ENCODE peak calls at places on chromosomes 2 and 18, in seven cellular contexts. V, G, D, S, N, J and Q are unnamed samples.
A peak's percentile ranks its signal among the peaks of the same experiment; 100 is the strongest.

GRCh38 chr2:196063773-196064172 is 4.9 kb downstream of the DNAH7 start:
- DNase-seq in J (no peak), D (no peak), S (no peak), N (no peak), V (no peak), G (no peak), Q (no peak)

GRCh38 chr2:70374616-70375015 is 72.7 kb upstream of the FAM136A start:
- DNase-seq in J (no peak), N (no peak), G (no peak), V (no peak), D (no peak), S (peak; percentile 42), Q (no peak)

GRCh38 chr2:68320118-68320641 is 431 bp upstream of the CNRIP1 start:
- DNase-seq in D (peak; percentile 66), G (no peak), N (no peak), S (peak; percentile 52), J (no peak), V (peak; percentile 30), Q (no peak)

GRCh38 chr2:1728821-1729220 is 15.5 kb downstream of the PXDN start:
- DNase-seq in S (no peak), D (peak; percentile 72), N (no peak), V (no peak), J (no peak), G (no peak), Q (peak; percentile 79)

GRCh38 chr18:74414951-74415515 is 42.1 kb downstream of the DIPK1C start:
- DNase-seq in N (no peak), S (peak; percentile 37), J (no peak), G (no peak), V (no peak), D (no peak), Q (no peak)

GRCh38 chr2:23524261-23524706 is 139.3 kb downstream of the KLHL29 start:
- DNase-seq in S (no peak), G (no peak), N (no peak), J (peak; percentile 83), D (no peak), V (no peak), Q (peak; percentile 88)

GRCh38 chr2:201777043-201777442 is 3.7 kb downstream of the ALS2 start:
- DNase-seq in D (no peak), G (no peak), J (no peak), N (no peak), V (no peak), S (no peak), Q (no peak)

GRCh38 chr18:27473359-27473758 is 288.3 kb upstream of the CHST9 start:
- DNase-seq in J (no peak), G (no peak), V (no peak), D (no peak), S (no peak), N (no peak), Q (no peak)

GRCh38 chr2:24124003-24124585 is 825 bp downstream of the FAM228B start:
- DNase-seq in S (no peak), G (no peak), V (no peak), J (no peak), D (peak; percentile 59), N (no peak), Q (no peak)

GRCh38 chr18:36917907-36918306 is 89.0 kb downstream of the KIAA1328 start:
- DNase-seq in G (no peak), V (no peak), J (no peak), S (no peak), N (no peak), D (no peak), Q (no peak)

GRCh38 chr18:50194623-50195532 is at the start of gene MYO5B:
- DNase-seq in G (peak; percentile 44), J (no peak), D (peak; percentile 21), N (peak; percentile 50), S (peak; percentile 91), V (peak; percentile 55), Q (peak; percentile 93)

GRCh38 chr18:9706081-9706935 is 1.8 kb upstream of the RAB31 start:
- DNase-seq in D (no peak), N (no peak), S (no peak), V (no peak), J (peak; percentile 20), G (no peak), Q (no peak)

GRCh38 chr18:10003866-10004265 is 90.0 kb downstream of the VAPA start:
- DNase-seq in J (no peak), D (no peak), V (no peak), G (no peak), N (no peak), S (no peak), Q (no peak)

GRCh38 chr2:190864375-190864774 is 16.2 kb upstream of the GLS start:
- DNase-seq in N (no peak), D (no peak), G (no peak), S (no peak), V (no peak), J (no peak), Q (no peak)

GRCh38 chr2:164910091-164910899 is 45.0 kb downstream of the SLC38A11 start:
- DNase-seq in V (no peak), N (no peak), G (no peak), S (peak; percentile 71), D (peak; percentile 71), J (no peak), Q (no peak)

GRCh38 chr18:51933903-51934302 is 406.1 kb upstream of the DCC start:
- DNase-seq in G (no peak), V (no peak), D (no peak), S (no peak), J (no peak), N (no peak), Q (no peak)

GRCh38 chr2:142734770-142735169 is 142.7 kb upstream of the KYNU start:
- DNase-seq in J (no peak), S (no peak), D (no peak), G (no peak), N (no peak), V (no peak), Q (no peak)

GRCh38 chr2:198657520-198658121 is 800.1 kb downstream of the SATB2 start:
- DNase-seq in G (no peak), D (peak; percentile 26), V (peak; percentile 39), J (no peak), S (peak; percentile 36), N (no peak), Q (no peak)

GRCh38 chr2:107585851-107586250 is 240.8 kb upstream of the RGPD4 start:
- DNase-seq in V (no peak), G (no peak), S (no peak), N (no peak), J (no peak), D (no peak), Q (no peak)

GRCh38 chr18:54916507-54916906 is 42.8 kb downstream of the CCDC68 start:
- DNase-seq in G (no peak), N (no peak), D (no peak), V (no peak), J (no peak), S (no peak), Q (no peak)

GRCh38 chr2:54648256-54648655 is 75.2 kb upstream of the EML6 start:
- DNase-seq in N (no peak), G (no peak), S (no peak), V (no peak), J (no peak), D (no peak), Q (no peak)

GRCh38 chr2:220310326-220310936 is 683.0 kb downstream of the SLC4A3 start:
- DNase-seq in D (no peak), J (no peak), S (no peak), N (no peak), G (no peak), V (no peak), Q (no peak)

GRCh38 chr2:207734264-207734635 is 22.8 kb downstream of the CCNYL1 start:
- DNase-seq in J (peak; percentile 20), V (no peak), G (no peak), S (peak; percentile 18), N (no peak), D (peak; percentile 2), Q (no peak)

GRCh38 chr18:10565835-10566234 is 40.0 kb downstream of the NAPG start:
- DNase-seq in J (no peak), N (no peak), G (no peak), S (peak; percentile 26), D (no peak), V (no peak), Q (no peak)

GRCh38 chr2:140442319-140442718 is 1662.1 kb upstream of the NXPH2 start:
- DNase-seq in G (no peak), N (no peak), J (no peak), S (no peak), V (no peak), D (no peak), Q (no peak)

GRCh38 chr2:39728941-39729351 is 50.1 kb downstream of the THUMPD2 start:
- DNase-seq in S (peak; percentile 47), V (peak; percentile 48), J (peak; percentile 42), N (no peak), D (peak; percentile 4), G (peak; percentile 7), Q (no peak)

GRCh38 chr18:70293166-70293565 is 4.3 kb downstream of the SOCS6 start:
- DNase-seq in N (no peak), J (no peak), D (no peak), V (no peak), G (no peak), S (no peak), Q (no peak)

GRCh38 chr2:25711641-25712369 is 38.4 kb upstream of the DTNB start:
- DNase-seq in S (no peak), J (no peak), D (no peak), G (no peak), V (no peak), N (no peak), Q (no peak)

GRCh38 chr18:62876106-62876505 is 160.8 kb downstream of the PHLPP1 start:
- DNase-seq in N (no peak), J (no peak), G (no peak), V (no peak), D (no peak), S (no peak), Q (no peak)

GRCh38 chr2:151973901-151974199 is 125.0 kb downstream of the CACNB4 start:
- DNase-seq in S (peak; percentile 27), D (peak; percentile 65), V (peak; percentile 45), N (no peak), G (no peak), J (no peak), Q (no peak)

GRCh38 chr2:16584094-16584493 is 81.5 kb downstream of the CYRIA start:
- DNase-seq in J (no peak), D (no peak), S (no peak), V (no peak), G (no peak), N (no peak), Q (no peak)

GRCh38 chr18:3816601-3817363 is 366.8 kb downstream of the TGIF1 start:
- DNase-seq in G (no peak), V (no peak), S (no peak), J (peak; percentile 25), D (no peak), N (no peak), Q (no peak)

GRCh38 chr2:101826716-101827115 is 129.2 kb downstream of the MAP4K4 start:
- DNase-seq in S (no peak), D (no peak), J (no peak), G (no peak), N (no peak), V (no peak), Q (no peak)

GRCh38 chr2:102301867-102302362 is 9.4 kb upstream of the IL1RL1 start:
- DNase-seq in S (peak; percentile 4), N (peak; percentile 7), V (peak; percentile 50), D (no peak), G (peak; percentile 35), J (no peak), Q (no peak)

GRCh38 chr2:212154392-212154791 is 384.2 kb downstream of the ERBB4 start:
- DNase-seq in D (no peak), V (no peak), S (no peak), G (no peak), N (no peak), J (no peak), Q (no peak)